ENCODE peak calls at places on chromosomes 5 and 9, in six cellular contexts. One of them, this sample, is unnamed. For H3K9me3, the result is how much of the 10 kb centered on the place peaks cover.

GRCh38 chr5:96335873-96336272 is 97.2 kb downstream of the PCSK1 start:
- DNase-seq in transverse colon: no peak
- DNase-seq in heart left ventricle: no peak
- DNase-seq in stomach: no peak
- DNase-seq in IMR-90: peak
- DNase-seq in body of pancreas: no peak
- DNase-seq in this sample: no peak

GRCh38 chr9:113381909-113382411 is 5.2 kb upstream of the HDHD3 start:
- DNase-seq in transverse colon: peak
- DNase-seq in heart left ventricle: no peak
- DNase-seq in stomach: peak
- DNase-seq in IMR-90: no peak
- DNase-seq in body of pancreas: peak
- DNase-seq in this sample: peak

GRCh38 chr5:159510282-159510681 is 180.0 kb upstream of the IL12B start:
- DNase-seq in transverse colon: peak
- DNase-seq in heart left ventricle: peak
- DNase-seq in stomach: no peak
- DNase-seq in IMR-90: peak
- DNase-seq in body of pancreas: peak
- DNase-seq in this sample: no peak

GRCh38 chr5:140835622-140836510 is 1.8 kb downstream of the PCDHA7 start:
- DNase-seq in transverse colon: no peak
- DNase-seq in heart left ventricle: peak
- DNase-seq in stomach: no peak
- DNase-seq in IMR-90: no peak
- DNase-seq in body of pancreas: no peak
- DNase-seq in this sample: no peak

GRCh38 chr5:96901841-96902240 is 25.5 kb downstream of the ERAP2 start:
- DNase-seq in transverse colon: no peak
- DNase-seq in heart left ventricle: no peak
- DNase-seq in stomach: no peak
- DNase-seq in IMR-90: no peak
- DNase-seq in body of pancreas: no peak
- DNase-seq in this sample: no peak

GRCh38 chr5:135398855-135399837 is at the start of gene MACROH2A1:
- DNase-seq in transverse colon: peak
- DNase-seq in heart left ventricle: peak
- DNase-seq in stomach: peak
- DNase-seq in IMR-90: peak
- DNase-seq in body of pancreas: peak
- DNase-seq in this sample: peak

GRCh38 chr5:67238191-67238590 is 41.6 kb upstream of the CD180 start:
- DNase-seq in transverse colon: no peak
- DNase-seq in heart left ventricle: no peak
- DNase-seq in stomach: no peak
- DNase-seq in IMR-90: peak
- DNase-seq in body of pancreas: no peak
- DNase-seq in this sample: no peak

GRCh38 chr9:116073826-116074225 is 79.8 kb upstream of the PAPPA start:
- DNase-seq in transverse colon: no peak
- DNase-seq in heart left ventricle: no peak
- DNase-seq in stomach: no peak
- DNase-seq in IMR-90: peak
- DNase-seq in body of pancreas: no peak
- DNase-seq in this sample: no peak

GRCh38 chr5:109496112-109496511 is 86.3 kb upstream of the PJA2 start:
- DNase-seq in transverse colon: no peak
- DNase-seq in heart left ventricle: no peak
- DNase-seq in stomach: no peak
- DNase-seq in IMR-90: no peak
- DNase-seq in body of pancreas: no peak
- DNase-seq in this sample: no peak

GRCh38 chr9:131986089-131986488 is 93.6 kb downstream of the MED27 start:
- DNase-seq in transverse colon: no peak
- DNase-seq in heart left ventricle: no peak
- DNase-seq in stomach: no peak
- DNase-seq in IMR-90: no peak
- DNase-seq in body of pancreas: no peak
- DNase-seq in this sample: no peak

GRCh38 chr5:81147970-81148571 is 85.1 kb upstream of the CKMT2 start:
- DNase-seq in transverse colon: no peak
- DNase-seq in heart left ventricle: no peak
- DNase-seq in stomach: no peak
- DNase-seq in IMR-90: no peak
- DNase-seq in body of pancreas: no peak
- DNase-seq in this sample: no peak

GRCh38 chr5:149489605-149490037 is 61.6 kb downstream of the CSNK1A1 start:
- DNase-seq in transverse colon: no peak
- DNase-seq in heart left ventricle: no peak
- DNase-seq in stomach: no peak
- DNase-seq in IMR-90: peak
- DNase-seq in body of pancreas: peak
- DNase-seq in this sample: no peak

GRCh38 chr5:151696470-151697061 is 9.9 kb upstream of the SPARC start:
- DNase-seq in transverse colon: no peak
- DNase-seq in heart left ventricle: peak
- DNase-seq in stomach: no peak
- DNase-seq in IMR-90: peak
- DNase-seq in body of pancreas: peak
- DNase-seq in this sample: no peak

GRCh38 chr9:26756881-26757280 is 135.7 kb downstream of the CAAP1 start:
- DNase-seq in transverse colon: no peak
- DNase-seq in heart left ventricle: no peak
- DNase-seq in stomach: no peak
- DNase-seq in IMR-90: no peak
- DNase-seq in body of pancreas: no peak
- DNase-seq in this sample: no peak

GRCh38 chr9:121372563-121373400 is 2.7 kb upstream of the STOM start:
- DNase-seq in transverse colon: no peak
- DNase-seq in heart left ventricle: no peak
- DNase-seq in stomach: peak
- DNase-seq in IMR-90: peak
- DNase-seq in body of pancreas: peak
- DNase-seq in this sample: no peak

GRCh38 chr5:131109540-131110255 is 55.4 kb downstream of the HINT1 start:
- DNase-seq in transverse colon: no peak
- DNase-seq in heart left ventricle: no peak
- DNase-seq in stomach: no peak
- DNase-seq in IMR-90: peak
- DNase-seq in body of pancreas: peak
- DNase-seq in this sample: no peak

GRCh38 chr5:78495800-78496199 is 135.4 kb downstream of the SCAMP1 start:
- DNase-seq in transverse colon: no peak
- DNase-seq in heart left ventricle: no peak
- DNase-seq in stomach: no peak
- DNase-seq in IMR-90: no peak
- DNase-seq in body of pancreas: no peak
- DNase-seq in this sample: no peak
- H3K4me3 ChIP-seq in transverse colon: no peak
- H3K4me3 ChIP-seq in heart left ventricle: no peak
- H3K4me3 ChIP-seq in stomach: no peak
- H3K4me3 ChIP-seq in IMR-90: no peak
- H3K4me3 ChIP-seq in body of pancreas: no peak
- H3K4me3 ChIP-seq in this sample: no peak

DNA sequence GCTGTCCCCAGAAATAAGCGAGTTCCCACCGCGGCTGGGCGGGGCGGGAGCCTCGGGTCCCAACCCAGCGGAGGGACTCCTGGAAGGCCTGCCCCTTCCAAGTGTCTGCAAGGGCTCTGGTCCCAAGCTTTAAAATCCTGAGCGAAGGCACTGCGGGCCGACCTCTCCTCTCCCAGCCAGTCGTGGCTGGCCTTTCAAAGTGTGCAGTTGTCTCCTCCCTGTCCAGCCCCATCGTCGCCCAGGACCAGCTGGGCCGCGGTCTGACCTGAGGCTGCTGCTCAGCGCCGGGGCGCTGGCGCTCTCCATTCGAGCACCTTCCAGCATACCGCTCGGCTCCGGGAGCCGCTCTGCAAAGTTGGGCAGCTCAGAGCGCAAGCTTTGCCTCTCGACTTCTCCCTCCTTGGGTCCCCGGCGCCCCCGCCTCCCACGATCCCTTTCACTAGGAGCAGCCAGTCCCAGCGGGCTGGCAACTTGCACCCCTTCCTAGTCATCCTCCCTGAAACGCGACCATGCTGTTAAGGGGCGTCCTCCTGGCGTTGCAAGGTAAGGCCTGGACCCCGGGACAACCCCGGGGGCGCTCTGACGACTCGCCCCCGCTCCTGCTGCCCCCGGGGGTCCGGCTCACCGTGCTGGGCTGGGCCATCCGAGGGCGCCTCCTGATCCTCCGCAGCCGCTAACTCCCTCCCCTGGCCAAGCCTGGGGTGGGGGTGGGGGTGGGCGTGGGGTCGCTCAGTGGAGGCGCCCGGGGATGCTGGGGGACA is at the start of gene MAMDC2:
- DNase-seq in transverse colon: peak
- DNase-seq in heart left ventricle: peak
- DNase-seq in stomach: peak
- DNase-seq in IMR-90: peak
- DNase-seq in body of pancreas: peak
- DNase-seq in this sample: peak
- TF ChIP-seq POLR2A in transverse colon: peak
- TF ChIP-seq POLR2A in heart left ventricle: peak
- TF ChIP-seq POLR2A in stomach: no peak
- TF ChIP-seq POLR2A in IMR-90: no peak
- TF ChIP-seq POLR2A in body of pancreas: peak
- TF ChIP-seq POLR2A in this sample: no peak

GRCh38 chr5:12910611-12911010 is 1006.4 kb upstream of the CTNND2 start:
- DNase-seq in transverse colon: no peak
- DNase-seq in heart left ventricle: no peak
- DNase-seq in stomach: no peak
- DNase-seq in IMR-90: no peak
- DNase-seq in body of pancreas: no peak
- DNase-seq in this sample: no peak
- H3K9me3 ChIP-seq in transverse colon: under half
- H3K9me3 ChIP-seq in heart left ventricle: under half
- H3K9me3 ChIP-seq in stomach: under half
- H3K9me3 ChIP-seq in IMR-90: under half
- H3K9me3 ChIP-seq in body of pancreas: under half
- H3K9me3 ChIP-seq in this sample: under half

DNA sequence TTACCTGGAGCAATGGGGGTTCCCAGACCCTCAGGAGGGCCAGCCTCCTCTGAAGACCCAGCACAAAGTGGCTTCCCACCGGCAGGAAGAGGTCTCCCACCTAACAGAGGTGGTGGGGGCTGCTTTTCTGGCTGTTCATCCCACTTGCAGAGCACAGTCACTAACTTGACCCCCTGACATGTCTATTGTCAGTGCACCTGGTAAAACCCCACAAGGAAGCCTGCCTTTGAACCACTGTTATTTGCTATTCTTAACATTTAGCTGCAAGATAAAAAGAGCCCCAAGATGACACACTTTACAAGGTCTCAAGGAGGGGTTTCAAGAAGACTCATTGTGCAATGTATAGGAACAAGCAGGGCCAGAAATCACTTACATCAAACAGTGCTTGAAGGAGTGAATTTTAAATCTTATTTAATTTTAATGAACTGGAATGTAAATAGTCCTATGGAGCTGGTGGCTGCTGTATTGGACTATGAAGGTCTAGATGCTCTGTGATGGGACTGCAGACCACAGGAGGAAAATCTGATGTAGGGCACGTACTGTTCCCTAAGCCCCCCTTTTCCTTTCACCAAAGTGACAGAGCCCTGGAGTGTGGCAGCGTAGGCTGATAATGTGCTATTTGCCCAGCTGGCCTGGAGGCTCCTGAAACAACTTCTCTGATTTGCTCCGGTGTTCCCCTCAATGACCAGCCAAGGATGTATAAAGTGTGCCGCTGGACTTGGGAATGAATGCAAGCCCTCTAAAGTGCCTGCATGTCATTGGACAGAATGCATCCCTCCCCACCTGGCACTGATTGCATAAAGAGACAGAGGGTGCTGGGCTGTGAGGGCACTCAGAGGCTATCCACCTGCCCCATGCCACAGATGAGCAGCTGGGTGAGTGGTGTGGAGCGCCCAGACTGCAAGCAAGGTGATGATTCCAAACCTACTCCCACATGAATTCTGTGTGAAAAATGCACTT is 80.2 kb downstream of the PTPN3 start:
- DNase-seq in transverse colon: no peak
- DNase-seq in heart left ventricle: no peak
- DNase-seq in stomach: no peak
- DNase-seq in IMR-90: no peak
- DNase-seq in body of pancreas: no peak
- DNase-seq in this sample: no peak
- H3K4me3 ChIP-seq in transverse colon: no peak
- H3K4me3 ChIP-seq in heart left ventricle: no peak
- H3K4me3 ChIP-seq in stomach: no peak
- H3K4me3 ChIP-seq in IMR-90: no peak
- H3K4me3 ChIP-seq in body of pancreas: no peak
- H3K4me3 ChIP-seq in this sample: no peak

DNA sequence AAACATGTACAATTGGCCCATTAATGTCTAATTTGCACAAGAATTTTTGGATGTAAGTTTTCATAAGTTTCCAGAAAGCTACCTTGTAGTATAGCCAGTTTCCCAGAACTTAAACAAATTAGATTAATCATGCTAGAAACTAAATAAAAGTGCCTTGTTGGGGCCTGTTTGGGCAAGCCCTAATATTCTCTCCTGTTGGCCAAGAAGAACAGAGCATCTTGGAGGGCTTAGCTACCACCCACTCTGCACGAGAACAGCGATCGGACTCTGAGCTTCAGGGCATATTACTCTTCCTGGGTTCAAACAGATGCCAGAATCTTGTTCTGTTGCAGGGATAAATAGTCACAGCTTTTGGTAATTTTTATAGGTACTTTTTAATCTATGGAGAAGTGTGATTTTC is 88.2 kb downstream of the GAS1 start:
- DNase-seq in transverse colon: no peak
- DNase-seq in heart left ventricle: no peak
- DNase-seq in stomach: no peak
- DNase-seq in IMR-90: no peak
- DNase-seq in body of pancreas: no peak
- DNase-seq in this sample: no peak
- TF ChIP-seq POLR2A in transverse colon: no peak
- TF ChIP-seq POLR2A in heart left ventricle: no peak
- TF ChIP-seq POLR2A in stomach: no peak
- TF ChIP-seq POLR2A in IMR-90: no peak
- TF ChIP-seq POLR2A in body of pancreas: no peak
- TF ChIP-seq POLR2A in this sample: no peak

GRCh38 chr5:58085800-58086199 is 374.1 kb downstream of the PLK2 start:
- DNase-seq in transverse colon: no peak
- DNase-seq in heart left ventricle: no peak
- DNase-seq in stomach: peak
- DNase-seq in IMR-90: peak
- DNase-seq in body of pancreas: peak
- DNase-seq in this sample: no peak

GRCh38 chr5:58088941-58089340 is 370.9 kb downstream of the PLK2 start:
- DNase-seq in transverse colon: no peak
- DNase-seq in heart left ventricle: no peak
- DNase-seq in stomach: no peak
- DNase-seq in IMR-90: no peak
- DNase-seq in body of pancreas: no peak
- DNase-seq in this sample: no peak

GRCh38 chr5:58087131-58087530 is 372.8 kb downstream of the PLK2 start:
- DNase-seq in transverse colon: no peak
- DNase-seq in heart left ventricle: no peak
- DNase-seq in stomach: no peak
- DNase-seq in IMR-90: no peak
- DNase-seq in body of pancreas: no peak
- DNase-seq in this sample: no peak

GRCh38 chr5:58090704-58091103 is 369.2 kb downstream of the PLK2 start:
- DNase-seq in transverse colon: no peak
- DNase-seq in heart left ventricle: no peak
- DNase-seq in stomach: no peak
- DNase-seq in IMR-90: no peak
- DNase-seq in body of pancreas: no peak
- DNase-seq in this sample: no peak

GRCh38 chr5:58087905-58088304 is 372.0 kb downstream of the PLK2 start:
- DNase-seq in transverse colon: no peak
- DNase-seq in heart left ventricle: no peak
- DNase-seq in stomach: no peak
- DNase-seq in IMR-90: no peak
- DNase-seq in body of pancreas: no peak
- DNase-seq in this sample: no peak
- H3K9me3 ChIP-seq in transverse colon: under half
- H3K9me3 ChIP-seq in heart left ventricle: under half
- H3K9me3 ChIP-seq in stomach: under half
- H3K9me3 ChIP-seq in IMR-90: under half
- H3K9me3 ChIP-seq in body of pancreas: under half
- H3K9me3 ChIP-seq in this sample: under half

This sample was measured in right lobe of liver.